ENCODE peak calls at places on chromosome 16, in ten cellular contexts. Q, Z, Y, H, P, C, W, L, O and T are unnamed samples.
A peak's percentile ranks its signal among the peaks of the same experiment; 100 is the strongest.

GRCh38 chr16:70737377-70738082 is 51.7 kb upstream of the MTSS2 start:
- DNase-seq in H (no peak), Y (peak; percentile 92), Q (peak; percentile 17), W (peak; percentile 94), P (peak; percentile 28), O (peak; percentile 55), Z (peak; percentile 71), L (peak; percentile 20), C (no peak), T (peak; percentile 84)

GRCh38 chr16:19213885-19214284 is 45.8 kb downstream of the SYT17 start:
- DNase-seq in Z (no peak), P (no peak), O (no peak), W (no peak), H (no peak), Q (no peak), C (no peak), Y (no peak), L (no peak), T (no peak)

GRCh38 chr16:57958544-57958943 is 12.4 kb downstream of the CNGB1 start:
- DNase-seq in Z (no peak), C (no peak), P (no peak), Q (no peak), O (no peak), H (no peak), W (no peak), L (no peak), Y (no peak), T (no peak)

GRCh38 chr16:85141491-85142128 is 29.3 kb upstream of the CIBAR2 start:
- DNase-seq in O (no peak), Y (no peak), Z (no peak), P (no peak), H (no peak), W (no peak), Q (no peak), L (no peak), C (no peak), T (no peak)

GRCh38 chr16:83627996-83628395 is 179.8 kb upstream of the HSBP1 start:
- DNase-seq in L (no peak), Z (no peak), Q (no peak), O (no peak), C (no peak), W (no peak), P (no peak), H (no peak), Y (no peak), T (no peak)

GRCh38 chr16:48434653-48435318 is 49.6 kb upstream of the SIAH1 start:
- DNase-seq in Y (no peak), H (no peak), O (no peak), W (peak; percentile 52), L (no peak), Z (no peak), Q (no peak), C (no peak), P (no peak), T (peak; percentile 29)

GRCh38 chr16:57464523-57464922 is 2.0 kb downstream of the POLR2C start:
- DNase-seq in Y (no peak), P (no peak), W (no peak), H (no peak), Q (no peak), O (no peak), Z (no peak), C (no peak), L (no peak), T (no peak)

GRCh38 chr16:2690852-2691251 is 8.5 kb downstream of the KCTD5 start:
- DNase-seq in P (no peak), W (no peak), H (no peak), Q (no peak), Z (no peak), L (no peak), O (no peak), Y (no peak), C (no peak), T (no peak)

GRCh38 chr16:83971165-83972130 is 3.4 kb downstream of the NECAB2 start:
- DNase-seq in P (no peak), O (no peak), Y (no peak), W (no peak), Z (no peak), H (no peak), C (no peak), L (no peak), Q (no peak), T (no peak)

GRCh38 chr16:63289834-63290460 is 1253.7 kb upstream of the CDH8 start:
- DNase-seq in Q (no peak), C (no peak), O (peak; percentile 53), H (peak; percentile 13), Z (no peak), P (no peak), Y (no peak), L (no peak), W (peak; percentile 1), T (peak; percentile 40)

GRCh38 chr16:53261276-53261675 is 173.0 kb upstream of the RBL2 start:
- DNase-seq in W (no peak), Q (no peak), H (no peak), Z (no peak), C (no peak), L (no peak), P (no peak), O (no peak), Y (no peak), T (no peak)

GRCh38 chr16:58732545-58733247 is 1.4 kb downstream of the GOT2 start:
- DNase-seq in P (no peak), L (no peak), O (peak; percentile 53), H (peak; percentile 34), Y (peak; percentile 14), C (no peak), Z (no peak), Q (no peak), W (peak; percentile 48), T (no peak)

GRCh38 chr16:11094075-11094593 is 149.8 kb downstream of the CLEC16A start:
- DNase-seq in W (peak; percentile 63), H (peak; percentile 21), Y (peak; percentile 21), O (peak; percentile 46), P (no peak), Q (peak; percentile 46), L (peak; percentile 18), Z (no peak), C (no peak), T (peak; percentile 50)

GRCh38 chr16:61820820-61821219 is 215.4 kb downstream of the CDH8 start:
- DNase-seq in Q (no peak), H (no peak), L (no peak), Z (no peak), W (no peak), Y (no peak), O (no peak), C (no peak), P (no peak), T (no peak)

GRCh38 chr16:11056090-11056988 is 112.0 kb downstream of the CLEC16A start:
- DNase-seq in C (no peak), L (no peak), W (peak; percentile 79), H (no peak), Z (no peak), P (no peak), Y (no peak), Q (no peak), O (no peak), T (no peak)

GRCh38 chr16:4869147-4869790 is 22.0 kb downstream of the UBN1 start:
- DNase-seq in Y (no peak), C (no peak), Q (no peak), L (no peak), H (no peak), P (no peak), W (no peak), Z (no peak), O (no peak), T (no peak)

GRCh38 chr16:68257251-68257905 is 6.9 kb upstream of the SLC7A6 start:
- DNase-seq in O (no peak), P (no peak), Z (no peak), L (no peak), C (no peak), Y (no peak), Q (no peak), W (no peak), H (peak; percentile 43), T (no peak)

GRCh38 chr16:31333686-31334649 is 21.0 kb upstream of the ITGAX start:
- DNase-seq in O (no peak), Y (peak; percentile 31), Z (no peak), W (no peak), H (no peak), P (peak; percentile 12), C (no peak), L (no peak), Q (no peak), T (peak; percentile 16)

GRCh38 chr16:78648517-78648916 is 549.1 kb downstream of the WWOX start:
- DNase-seq in W (peak; percentile 5), O (peak; percentile 81), P (peak; percentile 86), C (no peak), L (no peak), Z (no peak), Y (no peak), Q (no peak), H (no peak), T (peak; percentile 77)

GRCh38 chr16:29029168-29029994 is 44.5 kb downstream of the LAT start:
- DNase-seq in Q (peak; percentile 86), P (no peak), L (peak; percentile 79), H (peak; percentile 88), Z (peak; percentile 27), Y (peak; percentile 86), C (peak; percentile 37), W (peak; percentile 94), O (peak; percentile 96), T (peak; percentile 88)

GRCh38 chr16:4836727-4837126 is 10.4 kb downstream of the GLYR1 start:
- DNase-seq in Y (no peak), L (no peak), Q (no peak), H (no peak), W (no peak), C (no peak), Z (no peak), O (no peak), P (no peak), T (no peak)

GRCh38 chr16:63617047-63617989 is 1504.5 kb downstream of the CDH11 start:
- DNase-seq in O (peak; percentile 6), C (no peak), Q (no peak), W (no peak), Z (no peak), L (no peak), P (no peak), H (no peak), Y (no peak), T (peak; percentile 46)

GRCh38 chr16:65445313-65446260 is 323.7 kb upstream of the CDH11 start:
- DNase-seq in W (no peak), O (peak; percentile 7), C (no peak), Z (no peak), Y (no peak), Q (no peak), P (no peak), H (no peak), L (no peak), T (no peak)

GRCh38 chr16:68236804-68237242 is 896 bp upstream of the ESRP2 start:
- DNase-seq in Y (no peak), O (no peak), C (no peak), L (no peak), Z (no peak), W (peak; percentile 56), Q (no peak), P (no peak), H (no peak), T (no peak)